ENCODE peak calls at places on chromosomes 2 and 18, in ten cellular contexts. U is gastrocnemius medialis; K is naive thymus-derived CD4-positive, alpha-beta T cell; L is body of pancreas; F is transverse colon; W is pancreas; D is sigmoid colon; V is heart right ventricle; A is upper lobe of right lung; J is fibroblast of lung. E is an unnamed sample. For H3K4me1, the result is how much of the 10 kb centered on the place peaks cover.

GRCh38 chr18:63348508-63349136 is 18.4 kb downstream of the KDSR start:
- DNase-seq in U (no peak), K (no peak), L (no peak), F (no peak), W (no peak), D (no peak), V (no peak), A (no peak), J (no peak), E (no peak)

GRCh38 chr2:63819765-63820717 is 21.7 kb upstream of the UGP2 start:
- DNase-seq in U (peak), K (no peak), L (peak), F (no peak), W (no peak), D (peak), V (no peak), A (no peak), J (peak), E (no peak)

GRCh38 chr18:12046751-12047335 is 46.8 kb upstream of the ANKRD62 start:
- DNase-seq in U (no peak), K (no peak), L (no peak), F (no peak), W (no peak), D (no peak), V (no peak), A (no peak), J (no peak), E (no peak)

GRCh38 chr2:236787885-236788284 is 218.3 kb downstream of the ACKR3 start:
- DNase-seq in U (no peak), K (no peak), L (no peak), F (no peak), W (no peak), D (no peak), V (no peak), A (no peak), J (no peak), E (no peak)

GRCh38 chr18:76764296-76764901 is 58.0 kb upstream of the ZNF236 start:
- DNase-seq in U (no peak), K (no peak), L (no peak), F (no peak), W (no peak), D (no peak), V (no peak), A (no peak), J (no peak), E (no peak)

GRCh38 chr18:58996131-58996632 is 131.5 kb downstream of the ZNF532 start:
- DNase-seq in U (no peak), K (no peak), L (no peak), F (no peak), W (no peak), D (no peak), V (no peak), A (no peak), J (peak), E (peak)

GRCh38 chr2:168758970-168759820 is 43.2 kb upstream of the NOSTRIN start:
- DNase-seq in U (no peak), K (peak), L (peak), F (no peak), W (no peak), D (no peak), V (no peak), A (no peak), J (peak), E (no peak)

GRCh38 chr2:39484206-39484605 is 47.1 kb upstream of the MAP4K3 start:
- DNase-seq in U (no peak), K (no peak), L (no peak), F (no peak), W (no peak), D (no peak), V (no peak), A (no peak), J (no peak), E (no peak)

GRCh38 chr18:61551586-61551985 is 218.4 kb downstream of the CDH20 start:
- DNase-seq in U (no peak), K (peak), L (no peak), F (peak), W (no peak), D (no peak), V (no peak), A (no peak), J (peak), E (no peak)

GRCh38 chr2:207252979-207253640 is 87.4 kb upstream of the KLF7 start:
- DNase-seq in U (no peak), K (no peak), L (no peak), F (no peak), W (no peak), D (no peak), V (no peak), A (no peak), J (no peak), E (peak)

GRCh38 chr18:49100226-49100968 is 149.6 kb upstream of the SMAD7 start:
- DNase-seq in U (no peak), K (no peak), L (no peak), F (no peak), W (no peak), D (no peak), V (no peak), A (no peak), J (peak), E (no peak)

GRCh38 chr18:51110073-51110797 is 80.2 kb downstream of the SMAD4 start:
- DNase-seq in U (peak), K (peak), L (peak), F (peak), W (peak), D (peak), V (peak), A (peak), J (peak), E (no peak)

GRCh38 chr2:170585067-170585466 is 130.1 kb upstream of the SP5 start:
- DNase-seq in U (no peak), K (no peak), L (no peak), F (no peak), W (no peak), D (no peak), V (no peak), A (no peak), J (no peak), E (no peak)

GRCh38 chr2:33469238-33469637 is 7.2 kb upstream of the RASGRP3 start:
- DNase-seq in U (no peak), K (no peak), L (no peak), F (no peak), W (no peak), D (no peak), V (no peak), A (no peak), J (no peak), E (no peak)

GRCh38 chr2:33467413-33467812 is 9.0 kb upstream of the RASGRP3 start:
- DNase-seq in U (no peak), K (no peak), L (no peak), F (no peak), W (no peak), D (no peak), V (no peak), A (no peak), J (no peak), E (no peak)
- H3K27ac ChIP-seq in U (peak), K (no peak), L (no peak), F (no peak), W (no peak), D (no peak), V (no peak), A (no peak), J (no peak), E (no peak)

GRCh38 chr2:286774-287392 is 1.0 kb downstream of the ALKAL2 start:
- DNase-seq in U (no peak), K (no peak), L (peak), F (no peak), W (no peak), D (no peak), V (no peak), A (no peak), J (no peak), E (no peak)

GRCh38 chr2:289362-290089 is 1.6 kb upstream of the ALKAL2 start:
- DNase-seq in U (no peak), K (peak), L (peak), F (peak), W (peak), D (no peak), V (no peak), A (peak), J (peak), E (no peak)

GRCh38 chr2:287471-287885 is 413 bp downstream of the ALKAL2 start:
- DNase-seq in U (no peak), K (no peak), L (no peak), F (peak), W (no peak), D (no peak), V (peak), A (peak), J (peak), E (no peak)

GRCh38 chr2:288743-289361 is 961 bp upstream of the ALKAL2 start:
- DNase-seq in U (no peak), K (no peak), L (peak), F (no peak), W (peak), D (no peak), V (no peak), A (peak), J (no peak), E (no peak)

GRCh38 chr2:288002-288742 is at the start of gene ALKAL2:
- DNase-seq in U (no peak), K (no peak), L (peak), F (peak), W (peak), D (no peak), V (no peak), A (peak), J (no peak), E (no peak)
- H3K4me3 ChIP-seq in U (peak), K (no peak), L (peak), F (peak), W (peak), D (peak), V (peak), A (peak), J (peak), E (peak)

DNA sequence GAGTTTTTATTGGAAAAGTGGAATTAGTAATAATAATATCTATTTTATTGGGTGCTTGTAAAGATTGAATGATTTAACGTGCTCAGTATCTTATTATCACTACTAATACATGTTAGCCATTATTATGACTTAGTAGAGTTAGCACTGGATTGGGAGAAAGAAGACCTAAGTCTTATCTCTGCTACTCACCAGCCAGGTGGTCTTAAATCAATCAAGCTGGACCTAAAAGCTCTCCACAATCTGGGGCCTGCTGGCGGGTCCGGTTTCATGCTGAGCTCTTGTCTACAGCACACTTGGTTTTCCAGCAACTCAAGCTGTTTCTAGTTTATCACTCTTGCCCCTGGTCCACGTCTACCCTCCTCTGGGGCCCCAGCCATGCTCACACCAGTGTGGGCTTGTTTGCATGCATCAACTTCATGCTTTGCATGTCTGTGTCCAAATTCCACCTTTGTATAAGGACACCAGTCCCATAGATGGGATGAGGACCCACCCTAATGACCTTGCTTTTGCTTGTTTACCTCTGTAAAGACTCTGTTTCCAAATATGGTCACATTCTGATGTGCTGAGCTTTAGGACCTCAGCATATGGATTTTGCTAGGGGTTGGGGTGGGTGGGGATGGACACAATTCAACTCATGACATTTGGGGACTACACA is 363.1 kb downstream of the LPIN1 start:
- DNase-seq in U (no peak), K (no peak), L (no peak), F (no peak), W (no peak), D (no peak), V (no peak), A (no peak), J (no peak), E (no peak)
- H3K4me1 ChIP-seq in U (under half), K (under half), L (under half), F (under half), W (under half), D (under half), V (under half), A (under half), J (under half), E (under half)

DNA sequence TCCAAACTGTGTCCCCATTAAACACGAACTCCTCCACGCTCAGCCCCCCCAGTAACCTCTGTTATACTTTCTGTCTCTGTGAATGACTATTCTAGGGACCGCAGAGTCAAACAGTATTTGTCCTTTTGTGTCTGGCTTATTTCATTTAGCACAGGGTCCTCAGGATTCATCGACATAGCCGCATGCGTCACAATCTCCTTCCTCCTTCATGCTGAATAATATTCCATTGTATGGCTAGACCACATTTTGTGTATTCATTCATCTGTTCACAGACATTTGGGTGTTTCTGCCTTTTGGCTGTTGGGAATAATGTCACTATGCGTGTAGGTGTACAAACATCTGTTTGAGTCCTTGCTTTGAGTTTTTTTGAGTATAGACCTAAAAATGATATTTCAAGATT is 80.9 kb downstream of the SH3RF3 start:
- DNase-seq in U (no peak), K (no peak), L (no peak), F (no peak), W (no peak), D (no peak), V (no peak), A (no peak), J (no peak), E (peak)
- H3K27ac ChIP-seq in U (no peak), K (no peak), L (no peak), F (no peak), W (no peak), D (peak), V (no peak), A (no peak), J (no peak), E (peak)

E was measured in ascending aorta.